ENCODE peak calls at places on chromosomes 7 and 10, in ten cellular contexts. H is activated naive CD4-positive, alpha-beta T cell; N is WTC11; Y is vagina; X is NCI-H82; D is coronary artery; M is cardiac muscle cell; V is GM12892; F is NCI-H1105; O is T-helper 9 cell. K is an unnamed sample.

GRCh38 chr10:85098835-85099521 is 770.6 kb downstream of the CCSER2 start:
- DNase-seq in H (no peak), N (no peak), Y (no peak), X (no peak), D (no peak), M (no peak), V (no peak), F (no peak), O (no peak), K (no peak)

GRCh38 chr10:27225011-27225590 is 15.5 kb downstream of the ACBD5 start:
- DNase-seq in H (no peak), N (no peak), Y (no peak), X (no peak), D (no peak), M (no peak), V (no peak), F (no peak), O (no peak), K (no peak)

GRCh38 chr10:78407009-78407711 is 373.5 kb downstream of the RPS24 start:
- DNase-seq in H (peak; percentile 26), N (peak; percentile 95), Y (no peak), X (peak; percentile 97), D (peak; percentile 77), M (peak; percentile 97), V (peak; percentile 41), F (peak; percentile 64), O (no peak), K (peak; percentile 97)

GRCh38 chr10:78685466-78686163 is 383.2 kb upstream of the ZMIZ1 start:
- DNase-seq in H (no peak), N (no peak), Y (peak; percentile 12), X (no peak), D (no peak), M (peak; percentile 49), V (no peak), F (no peak), O (no peak), K (no peak)

GRCh38 chr7:115793958-115794702 is 236.4 kb downstream of the TFEC start:
- DNase-seq in H (no peak), N (no peak), Y (no peak), X (no peak), D (no peak), M (no peak), V (no peak), F (no peak), O (no peak), K (no peak)

GRCh38 chr10:77501152-77501845 is 136.3 kb downstream of the KCNMA1 start:
- DNase-seq in H (no peak), N (no peak), Y (no peak), X (no peak), D (no peak), M (peak; percentile 82), V (no peak), F (no peak), O (no peak), K (no peak)

GRCh38 chr10:287814-288213 is 152.6 kb downstream of the ZMYND11 start:
- DNase-seq in H (no peak), N (peak; percentile 49), Y (no peak), X (no peak), D (no peak), M (no peak), V (no peak), F (no peak), O (no peak), K (peak; percentile 71)

GRCh38 chr10:35640951-35641429 is 1.1 kb downstream of the FZD8 start:
- DNase-seq in H (peak; percentile 11), N (peak; percentile 71), Y (no peak), X (peak; percentile 83), D (no peak), M (peak; percentile 90), V (no peak), F (peak; percentile 40), O (peak; percentile 9), K (peak; percentile 80)

GRCh38 chr7:41731486-41732278 is 28.8 kb upstream of the INHBA start:
- DNase-seq in H (no peak), N (no peak), Y (no peak), X (no peak), D (no peak), M (no peak), V (peak; percentile 8), F (no peak), O (no peak), K (no peak)

GRCh38 chr10:14074062-14074884 is 256.5 kb downstream of the FRMD4A start:
- DNase-seq in H (no peak), N (no peak), Y (no peak), X (peak; percentile 70), D (peak; percentile 94), M (peak; percentile 99), V (no peak), F (peak; percentile 47), O (no peak), K (no peak)

GRCh38 chr10:129718548-129719414 is 245.3 kb downstream of the EBF3 start:
- DNase-seq in H (no peak), N (no peak), Y (peak; percentile 85), X (no peak), D (peak; percentile 62), M (no peak), V (no peak), F (no peak), O (no peak), K (no peak)

GRCh38 chr10:74635655-74636054 is 190.7 kb upstream of the KAT6B start:
- DNase-seq in H (no peak), N (no peak), Y (no peak), X (no peak), D (no peak), M (no peak), V (no peak), F (no peak), O (no peak), K (no peak)

GRCh38 chr7:117338020-117338419 is 15.2 kb upstream of the WNT2 start:
- DNase-seq in H (no peak), N (no peak), Y (no peak), X (no peak), D (no peak), M (peak; percentile 8), V (no peak), F (no peak), O (no peak), K (no peak)

GRCh38 chr10:124152781-124153600 is 59.6 kb upstream of the CHST15 start:
- DNase-seq in H (peak; percentile 11), N (no peak), Y (no peak), X (no peak), D (no peak), M (peak; percentile 85), V (peak; percentile 57), F (peak; percentile 57), O (peak; percentile 17), K (peak; percentile 66)

GRCh38 chr7:106501605-106502580 is 159.1 kb downstream of the CCDC71L start:
- DNase-seq in H (no peak), N (no peak), Y (no peak), X (no peak), D (no peak), M (no peak), V (no peak), F (no peak), O (no peak), K (no peak)

GRCh38 chr10:124127965-124128810 is 34.8 kb upstream of the CHST15 start:
- DNase-seq in H (no peak), N (no peak), Y (no peak), X (no peak), D (no peak), M (no peak), V (no peak), F (no peak), O (no peak), K (no peak)

GRCh38 chr10:70940834-70941568 is 52.6 kb upstream of the PCBD1 start:
- DNase-seq in H (no peak), N (no peak), Y (no peak), X (peak; percentile 88), D (no peak), M (peak; percentile 55), V (no peak), F (no peak), O (no peak), K (no peak)

GRCh38 chr10:102701272-102701671 is 12.9 kb downstream of the ARL3 start:
- DNase-seq in H (no peak), N (no peak), Y (no peak), X (no peak), D (no peak), M (no peak), V (no peak), F (no peak), O (no peak), K (no peak)

GRCh38 chr7:75621124-75621523 is 117.6 kb downstream of the HIP1 start:
- DNase-seq in H (no peak), N (no peak), Y (no peak), X (no peak), D (no peak), M (no peak), V (no peak), F (no peak), O (no peak), K (no peak)

GRCh38 chr10:59108296-59108695 is 68.1 kb upstream of the PHYHIPL start:
- DNase-seq in H (no peak), N (no peak), Y (no peak), X (no peak), D (no peak), M (no peak), V (no peak), F (no peak), O (no peak), K (no peak)

GRCh38 chr10:43110318-43111071 is 27.8 kb upstream of the CSGALNACT2 start:
- DNase-seq in H (no peak), N (no peak), Y (no peak), X (no peak), D (no peak), M (peak; percentile 86), V (no peak), F (no peak), O (no peak), K (no peak)

GRCh38 chr7:36749282-36749960 is 25.1 kb upstream of the AOAH start:
- DNase-seq in H (no peak), N (no peak), Y (no peak), X (no peak), D (no peak), M (peak; percentile 86), V (no peak), F (no peak), O (no peak), K (no peak)

GRCh38 chr10:80498833-80499671 is 38.6 kb upstream of the SH2D4B start:
- DNase-seq in H (peak; percentile 30), N (no peak), Y (no peak), X (peak; percentile 60), D (peak; percentile 92), M (peak; percentile 99), V (no peak), F (no peak), O (peak; percentile 30), K (peak; percentile 51)

K was measured in H9.